ENCODE peak calls at places on chromosomes 11 and 22, in five cellular contexts. J is SK-N-SH, U is HepG2, G is transverse colon, O is K562. R is an unnamed sample.
A peak's percentile ranks its signal among the peaks of the same experiment; 100 is the strongest.

GRCh38 chr11:1422481-1422880 is 32.7 kb downstream of the BRSK2 start:
- DNase-seq in J (no peak), U (no peak), G (no peak), O (no peak), R (no peak)

GRCh38 chr22:46001426-46002106 is 24.6 kb upstream of the WNT7B start:
- DNase-seq in J (no peak), U (no peak), G (no peak), O (no peak), R (no peak)

GRCh38 chr22:37669586-37669985 is 5.8 kb upstream of the LGALS1 start:
- DNase-seq in J (no peak), U (no peak), G (no peak), O (no peak), R (no peak)

GRCh38 chr11:13118194-13118593 is 109.1 kb downstream of the RASSF10 start:
- DNase-seq in J (no peak), U (peak; percentile 16), G (no peak), O (no peak), R (no peak)

GRCh38 chr11:1153105-1153950 is 4.4 kb upstream of the MUC5AC start:
- DNase-seq in J (peak; percentile 28), U (peak; percentile 7), G (no peak), O (no peak), R (no peak)

GRCh38 chr11:83292709-83293435 is 6.7 kb upstream of the CCDC90B start:
- DNase-seq in J (peak; percentile 40), U (peak; percentile 57), G (no peak), O (peak; percentile 35), R (no peak)

GRCh38 chr11:86919557-86920210 is 35.5 kb downstream of the FZD4 start:
- DNase-seq in J (peak; percentile 56), U (peak; percentile 43), G (no peak), O (peak; percentile 35), R (no peak)

GRCh38 chr11:72525466-72525865 is 91.1 kb upstream of the CLPB start:
- DNase-seq in J (no peak), U (no peak), G (no peak), O (no peak), R (peak; percentile 36)

GRCh38 chr11:120256779-120257178 is 16.8 kb downstream of the POU2F3 start:
- DNase-seq in J (no peak), U (no peak), G (no peak), O (no peak), R (no peak)

GRCh38 chr11:120147950-120148270 is 10.0 kb upstream of the TRIM29 start:
- DNase-seq in J (no peak), U (no peak), G (no peak), O (no peak), R (no peak)

GRCh38 chr11:108559340-108559739 is 34.2 kb downstream of the EXPH5 start:
- DNase-seq in J (no peak), U (no peak), G (no peak), O (no peak), R (no peak)

GRCh38 chr11:122100222-122101080 is 15.6 kb downstream of the BLID start:
- DNase-seq in J (peak; percentile 36), U (no peak), G (peak; percentile 15), O (no peak), R (no peak)

GRCh38 chr22:46547179-46547882 is 9.9 kb upstream of the CELSR1 start:
- DNase-seq in J (no peak), U (no peak), G (no peak), O (no peak), R (no peak)

GRCh38 chr11:116167706-116168458 is 604.9 kb downstream of the BUD13 start:
- DNase-seq in J (no peak), U (no peak), G (no peak), O (no peak), R (no peak)

GRCh38 chr11:27162237-27162636 is 121.6 kb downstream of the BBOX1 start:
- DNase-seq in J (no peak), U (no peak), G (no peak), O (no peak), R (no peak)
- TF ChIP-seq EP300 in J (no peak), U (no peak), G (no peak), O (no peak), R (no peak)

GRCh38 chr11:85472953-85473352 is 154.2 kb downstream of the DLG2 start:
- DNase-seq in J (no peak), U (no peak), G (no peak), O (no peak), R (no peak)
- TF ChIP-seq EP300 in J (no peak), U (no peak), G (no peak), O (no peak), R (no peak)

GRCh38 chr11:91984033-91984568 is 240.5 kb upstream of the FAT3 start:
- DNase-seq in J (no peak), U (no peak), G (no peak), O (no peak), R (no peak)

GRCh38 chr11:91986218-91986617 is 238.4 kb upstream of the FAT3 start:
- DNase-seq in J (no peak), U (no peak), G (no peak), O (no peak), R (no peak)

GRCh38 chr11:91978747-91979146 is 245.9 kb upstream of the FAT3 start:
- DNase-seq in J (no peak), U (no peak), G (no peak), O (no peak), R (no peak)

GRCh38 chr11:91979775-91980174 is 244.8 kb upstream of the FAT3 start:
- DNase-seq in J (no peak), U (no peak), G (no peak), O (no peak), R (no peak)

GRCh38 chr11:91981995-91982394 is 242.6 kb upstream of the FAT3 start:
- DNase-seq in J (no peak), U (no peak), G (peak; percentile 36), O (no peak), R (no peak)
- TF ChIP-seq EP300 in J (peak; percentile 88), U (no peak), G (peak; percentile 38), O (no peak), R (peak; percentile 60)

GRCh38 chr22:27474711-27475547 is 326.6 kb downstream of the MN1 start:
- DNase-seq in J (no peak), U (no peak), G (no peak), O (no peak), R (no peak)
- TF ChIP-seq EP300 in J (peak; percentile 89), U (no peak), G (no peak), O (no peak), R (no peak)

R was measured in stomach.